ENCODE peak calls at places on chromosome 18, in six cellular contexts. T is lung; M is CD8-positive, alpha-beta memory T cell; Y is NB4; J is A673; Q is A549. S is an unnamed sample.

GRCh38 chr18:46160050-46160798 is 56.0 kb downstream of the HAUS1 start:
- DNase-seq in Y (no peak), J (no peak), Q (no peak), M (no peak), T (no peak), S (no peak)

GRCh38 chr18:27845897-27846296 is 331.0 kb downstream of the CDH2 start:
- DNase-seq in Q (no peak), J (no peak), Y (no peak), T (no peak), M (no peak), S (no peak)

GRCh38 chr18:3213231-3214059 is 6.3 kb downstream of the MYOM1 start:
- DNase-seq in M (no peak), Q (no peak), T (no peak), J (no peak), Y (peak), S (no peak)

GRCh38 chr18:63409301-63409700 is 13.0 kb downstream of the VPS4B start:
- DNase-seq in M (no peak), Y (no peak), T (no peak), J (no peak), Q (no peak), S (no peak)

GRCh38 chr18:9708882-9709877 is 1.1 kb downstream of the RAB31 start:
- DNase-seq in Q (no peak), Y (peak), T (no peak), J (peak), M (no peak), S (peak)

GRCh38 chr18:31206064-31206463 is 43.4 kb upstream of the DSC1 start:
- DNase-seq in J (no peak), T (no peak), Y (peak), Q (no peak), M (no peak), S (no peak)

GRCh38 chr18:53254265-53254664 is 914.3 kb downstream of the DCC start:
- DNase-seq in J (no peak), Y (no peak), M (no peak), T (no peak), Q (no peak), S (peak)

GRCh38 chr18:59874166-59874565 is 25.6 kb upstream of the PMAIP1 start:
- DNase-seq in T (no peak), Q (peak), Y (peak), M (no peak), J (no peak), S (no peak)

GRCh38 chr18:58670561-58671121 is 624 bp upstream of the MALT1 start:
- DNase-seq in Y (no peak), J (no peak), T (no peak), Q (no peak), M (no peak), S (peak)

GRCh38 chr18:62778976-62779869 is 63.9 kb downstream of the PHLPP1 start:
- DNase-seq in Y (no peak), J (no peak), T (no peak), Q (no peak), M (no peak), S (peak)

GRCh38 chr18:58117685-58118403 is 73.8 kb downstream of the NEDD4L start:
- DNase-seq in Y (peak), T (peak), M (no peak), J (no peak), Q (peak), S (no peak)

GRCh38 chr18:61295153-61295552 is 38.1 kb upstream of the CDH20 start:
- DNase-seq in M (no peak), J (no peak), Q (no peak), T (no peak), Y (no peak), S (no peak)

GRCh38 chr18:6885992-6886823 is 156.7 kb downstream of the ARHGAP28 start:
- DNase-seq in M (no peak), T (peak), Y (peak), J (peak), Q (peak), S (peak)

GRCh38 chr18:76328145-76328544 is 166.9 kb downstream of the ZNF516 start:
- DNase-seq in Q (no peak), T (no peak), M (no peak), J (no peak), Y (no peak), S (no peak)

GRCh38 chr18:23838801-23839366 is 149.6 kb downstream of the LAMA3 start:
- DNase-seq in M (no peak), Y (no peak), J (no peak), Q (no peak), T (no peak), S (no peak)

GRCh38 chr18:10398571-10398970 is 55.9 kb upstream of the APCDD1 start:
- DNase-seq in Y (no peak), J (peak), M (no peak), T (peak), Q (no peak), S (no peak)

GRCh38 chr18:47174545-47175116 is 1.5 kb downstream of the IER3IP1 start:
- DNase-seq in Y (no peak), Q (no peak), J (no peak), M (no peak), T (no peak), S (peak)

GRCh38 chr18:26479686-26480079 is 68.7 kb downstream of the KCTD1 start:
- DNase-seq in J (no peak), T (no peak), Q (no peak), Y (no peak), M (no peak), S (no peak)

GRCh38 chr18:53984021-53984420 is 240.4 kb downstream of the MBD2 start:
- DNase-seq in M (no peak), Y (no peak), Q (no peak), J (peak), T (no peak), S (no peak)

GRCh38 chr18:44914028-44914427 is 233.3 kb downstream of the SETBP1 start:
- DNase-seq in T (no peak), M (no peak), J (no peak), Q (no peak), Y (no peak), S (no peak)
- H3K4me3 ChIP-seq in T (no peak), M (no peak), J (no peak), Q (no peak), Y (no peak), S (no peak)

GRCh38 chr18:79509536-79509930 is 113.8 kb downstream of the NFATC1 start:
- DNase-seq in M (peak), J (no peak), T (no peak), Q (no peak), Y (no peak), S (peak)

GRCh38 chr18:79508565-79509535 is 113.1 kb downstream of the NFATC1 start:
- DNase-seq in J (no peak), Y (peak), M (peak), T (no peak), Q (no peak), S (peak)

GRCh38 chr18:79507076-79507545 is 111.4 kb downstream of the NFATC1 start:
- DNase-seq in T (peak), Q (no peak), J (no peak), Y (peak), M (peak), S (peak)

GRCh38 chr18:79506191-79507075 is 110.7 kb downstream of the NFATC1 start:
- DNase-seq in J (no peak), Y (no peak), Q (no peak), T (no peak), M (peak), S (peak)

GRCh38 chr18:79507546-79508480 is 112.1 kb downstream of the NFATC1 start:
- DNase-seq in Y (peak), T (no peak), M (peak), J (no peak), Q (no peak), S (peak)
- H3K4me3 ChIP-seq in Y (no peak), T (no peak), M (peak), J (no peak), Q (no peak), S (no peak)

GRCh38 chr18:48428494-48429177 is 19.5 kb upstream of the ZBTB7C start:
- DNase-seq in M (no peak), Y (no peak), J (no peak), T (no peak), Q (no peak), S (no peak)

GRCh38 chr18:48418000-48418399 is 8.8 kb upstream of the ZBTB7C start:
- DNase-seq in Q (no peak), Y (peak), M (no peak), T (no peak), J (no peak), S (no peak)

GRCh38 chr18:48418409-48419267 is 9.5 kb upstream of the ZBTB7C start:
- DNase-seq in T (no peak), J (no peak), Q (no peak), M (no peak), Y (no peak), S (no peak)

GRCh38 chr18:48419268-48420022 is 10.3 kb upstream of the ZBTB7C start:
- DNase-seq in M (no peak), Q (no peak), Y (no peak), T (no peak), J (no peak), S (peak)

GRCh38 chr18:48422947-48423378 is 13.8 kb upstream of the ZBTB7C start:
- DNase-seq in Q (no peak), T (no peak), M (no peak), Y (no peak), J (no peak), S (peak)
- H3K4me3 ChIP-seq in Q (no peak), T (no peak), M (no peak), Y (no peak), J (no peak), S (peak)

GRCh38 chr18:55543130-55543704 is 44.8 kb downstream of the TCF4 start:
- DNase-seq in Y (no peak), M (no peak), T (no peak), Q (no peak), J (no peak), S (no peak)

GRCh38 chr18:55547705-55548056 is 40.3 kb downstream of the TCF4 start:
- DNase-seq in Y (no peak), J (no peak), T (no peak), Q (no peak), M (no peak), S (no peak)

GRCh38 chr18:55544028-55544427 is 44.0 kb downstream of the TCF4 start:
- DNase-seq in M (no peak), T (no peak), Q (no peak), Y (no peak), J (no peak), S (no peak)

GRCh38 chr18:55549474-55550104 is 38.4 kb downstream of the TCF4 start:
- DNase-seq in Q (no peak), Y (no peak), M (no peak), J (no peak), T (no peak), S (no peak)

DNA sequence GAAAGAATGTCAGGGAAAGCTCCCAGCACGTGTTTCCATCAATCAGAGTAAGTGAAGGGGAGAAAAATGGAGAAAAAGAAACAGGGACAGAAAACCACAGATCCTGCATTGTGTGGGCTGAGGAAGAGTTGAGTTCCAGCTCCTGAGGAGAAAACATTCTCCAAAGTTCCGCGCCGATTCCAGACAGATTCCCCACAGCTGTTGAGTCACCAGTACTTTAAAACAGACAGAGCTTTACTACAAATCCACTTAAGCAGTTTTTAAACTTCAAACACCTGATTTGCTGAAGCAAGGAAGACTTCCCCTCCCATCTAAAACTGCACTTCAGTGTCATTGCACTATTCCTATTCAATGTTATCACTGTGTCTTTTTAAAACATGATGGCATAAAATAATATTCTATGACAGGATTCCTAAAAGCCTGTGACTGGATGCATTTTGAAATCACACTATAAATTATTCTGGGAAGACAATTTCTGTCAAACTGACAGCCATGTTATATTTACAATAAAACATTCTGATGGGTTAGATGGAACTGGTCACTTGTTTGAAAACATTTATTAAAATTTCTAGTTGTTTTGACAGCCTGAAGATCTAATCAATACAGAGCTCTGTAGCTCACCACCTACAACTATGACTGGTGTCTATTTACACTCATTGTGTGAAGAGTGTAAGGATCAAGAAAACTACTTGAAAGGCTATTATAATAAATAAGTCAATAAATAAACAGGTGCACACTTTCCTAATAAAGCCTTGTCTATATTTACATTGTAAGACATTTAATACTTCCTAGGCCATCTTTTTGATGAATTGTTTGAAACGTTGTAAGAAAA is 40.9 kb downstream of the TCF4 start:
- DNase-seq in T (no peak), Y (no peak), M (no peak), J (peak), Q (no peak), S (no peak)
- H3K4me3 ChIP-seq in T (no peak), Y (no peak), M (no peak), J (peak), Q (no peak), S (no peak)